ENCODE peak calls at places on chromosomes 7 and 10, in seven cellular contexts. D is CD4-positive, alpha-beta memory T cell; P is suprapubic skin; Z is GM23248; M is mammary epithelial cell; Q is GM06990; E is left ventricle myocardium inferior. O is an unnamed sample.
A peak's percentile ranks its signal among the peaks of the same experiment; 100 is the strongest.

GRCh38 chr7:102004229-102004628 is 186.8 kb downstream of the CUX1 start:
- DNase-seq in D (no peak), P (no peak), Z (no peak), M (no peak), Q (no peak), E (no peak), O (no peak)

GRCh38 chr10:104323721-104324686 is 14.3 kb downstream of the ITPRIP start:
- DNase-seq in D (no peak), P (no peak), Z (no peak), M (no peak), Q (no peak), E (no peak), O (no peak)

GRCh38 chr10:125629758-125630376 is 53.1 kb downstream of the TEX36 start:
- DNase-seq in D (no peak), P (no peak), Z (peak; percentile 46), M (peak; percentile 46), Q (no peak), E (no peak), O (no peak)

GRCh38 chr7:134639683-134640279 is 6.9 kb upstream of the BPGM start:
- DNase-seq in D (no peak), P (no peak), Z (no peak), M (no peak), Q (no peak), E (no peak), O (no peak)

GRCh38 chr10:70518695-70519094 is 40.1 kb downstream of the PALD1 start:
- DNase-seq in D (no peak), P (no peak), Z (peak; percentile 68), M (peak; percentile 62), Q (no peak), E (no peak), O (no peak)

GRCh38 chr7:81484266-81484665 is 285.6 kb downstream of the HGF start:
- DNase-seq in D (no peak), P (no peak), Z (peak; percentile 93), M (peak; percentile 16), Q (no peak), E (peak; percentile 37), O (no peak)

GRCh38 chr10:3415038-3415736 is 242.6 kb upstream of the PITRM1 start:
- DNase-seq in D (no peak), P (peak; percentile 75), Z (no peak), M (no peak), Q (no peak), E (no peak), O (no peak)

GRCh38 chr10:114083040-114083439 is 39.4 kb downstream of the ADRB1 start:
- DNase-seq in D (no peak), P (no peak), Z (no peak), M (no peak), Q (no peak), E (no peak), O (no peak)

GRCh38 chr10:64115471-64115870 is 594.3 kb downstream of the REEP3 start:
- DNase-seq in D (no peak), P (no peak), Z (no peak), M (no peak), Q (no peak), E (no peak), O (no peak)

GRCh38 chr7:148697950-148698396 is 730 bp upstream of the CUL1 start:
- DNase-seq in D (peak; percentile 25), P (no peak), Z (peak; percentile 38), M (no peak), Q (no peak), E (no peak), O (peak; percentile 13)

GRCh38 chr7:30751696-30752273 is at the start of gene INMT:
- DNase-seq in D (no peak), P (no peak), Z (peak; percentile 19), M (no peak), Q (no peak), E (peak; percentile 46), O (no peak)

GRCh38 chr10:4720463-4720862 is 105.5 kb upstream of the AKR1E2 start:
- DNase-seq in D (no peak), P (no peak), Z (no peak), M (no peak), Q (no peak), E (no peak), O (no peak)

GRCh38 chr10:113025487-113025886 is 75.4 kb downstream of the TCF7L2 start:
- DNase-seq in D (no peak), P (no peak), Z (no peak), M (no peak), Q (no peak), E (no peak), O (no peak)

DNA sequence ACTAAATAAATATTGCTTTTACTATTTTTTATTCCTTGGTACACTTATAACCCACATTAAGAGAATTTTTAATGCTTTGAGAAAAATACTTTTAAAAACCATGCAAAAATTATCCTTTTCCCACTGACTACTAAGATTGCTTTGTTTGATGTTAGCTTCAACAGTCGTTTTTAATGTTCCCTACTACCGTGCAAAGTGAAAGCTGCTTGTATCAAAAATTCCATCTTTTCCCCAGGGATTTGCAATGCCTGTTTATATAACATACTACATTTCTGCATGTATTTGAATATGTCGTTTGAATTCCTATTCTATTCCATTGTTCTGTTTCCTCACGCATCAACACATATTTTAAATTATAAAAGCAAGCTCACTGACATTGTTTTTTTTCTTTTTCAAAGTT is 54.4 kb downstream of the TFPI2 start:
- DNase-seq in D (no peak), P (no peak), Z (peak; percentile 20), M (no peak), Q (no peak), E (no peak), O (no peak)
- H3K27me3 ChIP-seq in D (no peaks in the 10 kb centered on the region), P (no peaks in the 10 kb centered on the region), Z (no peaks in the 10 kb centered on the region), M (peaks cover 13% of the 10 kb centered on the region), Q (no peaks in the 10 kb centered on the region), E (no peaks in the 10 kb centered on the region), O (no peaks in the 10 kb centered on the region)

GRCh38 chr10:95336702-95337101 is 45.9 kb upstream of the PDLIM1 start:
- DNase-seq in D (no peak), P (no peak), Z (no peak), M (no peak), Q (no peak), E (no peak), O (no peak)
- H3K27me3 ChIP-seq in D (no peaks in the 10 kb centered on the region), P (no peaks in the 10 kb centered on the region), Z (no peaks in the 10 kb centered on the region), M (no peaks in the 10 kb centered on the region), Q (no peaks in the 10 kb centered on the region), E (no peaks in the 10 kb centered on the region), O (no peaks in the 10 kb centered on the region)

DNA sequence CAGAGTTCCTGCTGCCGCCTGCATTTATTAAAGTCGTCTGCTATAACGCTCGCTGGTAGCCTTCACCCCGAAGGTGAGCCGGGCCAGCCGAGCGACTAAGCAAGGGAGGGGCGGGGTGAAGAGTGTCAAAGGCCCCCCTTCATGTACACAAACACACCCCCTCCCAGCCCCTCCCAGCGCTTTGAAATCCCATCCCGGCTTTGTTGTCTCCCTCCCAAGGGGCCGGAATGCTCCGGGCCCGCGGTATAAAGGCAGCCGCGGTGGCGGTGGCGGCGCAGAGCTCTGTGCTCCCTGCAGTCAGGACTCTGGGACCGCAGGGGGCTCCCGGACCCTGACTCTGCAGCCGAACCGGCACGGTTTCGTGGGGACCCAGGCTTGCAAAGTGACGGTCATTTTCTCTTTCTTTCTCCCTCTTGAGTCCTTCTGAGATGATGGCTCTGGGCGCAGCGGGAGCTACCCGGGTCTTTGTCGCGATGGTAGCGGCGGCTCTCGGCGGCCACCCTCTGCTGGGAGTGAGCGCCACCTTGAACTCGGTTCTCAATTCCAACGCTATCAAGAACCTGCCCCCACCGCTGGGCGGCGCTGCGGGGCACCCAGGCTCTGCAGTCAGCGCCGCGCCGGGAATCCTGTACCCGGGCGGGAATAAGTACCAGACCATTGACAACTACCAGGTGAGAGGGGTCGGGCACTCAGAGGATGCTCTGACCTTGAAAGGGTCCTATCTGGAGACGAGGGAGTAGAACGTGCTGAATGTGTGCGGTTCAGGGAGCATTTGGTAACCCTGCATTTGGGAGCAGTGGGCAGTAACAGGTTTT is at the start of gene DKK1:
- DNase-seq in D (no peak), P (peak; percentile 86), Z (peak; percentile 92), M (peak; percentile 87), Q (peak; percentile 23), E (peak; percentile 41), O (no peak)
- H3K27me3 ChIP-seq in D (no peaks in the 10 kb centered on the region), P (peaks cover 32% of the 10 kb centered on the region), Z (no peaks in the 10 kb centered on the region), M (no peaks in the 10 kb centered on the region), Q (peaks cover 6% of the 10 kb centered on the region), E (peaks cover 43% of the 10 kb centered on the region), O (peaks cover 45% of the 10 kb centered on the region)

GRCh38 chr10:121540773-121541395 is 57.4 kb downstream of the FGFR2 start:
- DNase-seq in D (no peak), P (no peak), Z (no peak), M (no peak), Q (no peak), E (no peak), O (no peak)
- H3K27me3 ChIP-seq in D (no peaks in the 10 kb centered on the region), P (no peaks in the 10 kb centered on the region), Z (no peaks in the 10 kb centered on the region), M (no peaks in the 10 kb centered on the region), Q (no peaks in the 10 kb centered on the region), E (peaks cover 10% of the 10 kb centered on the region), O (no peaks in the 10 kb centered on the region)

DNA sequence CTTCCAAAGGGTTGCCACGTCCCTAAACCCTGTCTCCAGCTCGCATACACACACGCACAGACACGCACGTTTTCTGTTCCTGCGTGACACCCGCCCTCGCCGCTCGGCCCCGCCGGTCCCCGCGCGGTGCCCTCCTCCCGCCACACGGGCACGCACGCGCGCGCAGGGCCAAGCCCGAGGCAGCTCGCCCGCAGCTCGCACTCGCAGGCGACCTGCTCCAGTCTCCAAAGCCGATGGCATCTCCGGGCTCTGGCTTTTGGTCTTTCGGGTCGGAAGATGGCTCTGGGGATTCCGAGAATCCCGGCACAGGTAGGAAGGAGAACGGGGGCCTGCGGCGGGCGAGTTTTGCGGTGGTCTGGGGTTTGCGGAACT is at the start of gene GAD2:
- DNase-seq in D (no peak), P (no peak), Z (no peak), M (no peak), Q (no peak), E (no peak), O (no peak)
- H3K27me3 ChIP-seq in D (peaks cover 47% of the 10 kb centered on the region), P (peaks cover 100% of the 10 kb centered on the region), Z (peaks cover 94% of the 10 kb centered on the region), M (peaks cover 47% of the 10 kb centered on the region), Q (peaks cover 7% of the 10 kb centered on the region), E (peaks cover 99% of the 10 kb centered on the region), O (peaks cover 98% of the 10 kb centered on the region)

GRCh38 chr7:26388256-26388655 is 96.6 kb downstream of the SNX10 start:
- DNase-seq in D (no peak), P (no peak), Z (no peak), M (no peak), Q (no peak), E (no peak), O (no peak)
- H3K27me3 ChIP-seq in D (peaks cover 6% of the 10 kb centered on the region), P (peaks cover 61% of the 10 kb centered on the region), Z (peaks cover 66% of the 10 kb centered on the region), M (peaks cover 8% of the 10 kb centered on the region), Q (no peaks in the 10 kb centered on the region), E (peaks cover 100% of the 10 kb centered on the region), O (peaks cover 16% of the 10 kb centered on the region)

GRCh38 chr10:71646051-71646450 is 73.5 kb downstream of the C10orf105 start:
- DNase-seq in D (no peak), P (no peak), Z (no peak), M (no peak), Q (no peak), E (no peak), O (no peak)
- H3K27me3 ChIP-seq in D (no peaks in the 10 kb centered on the region), P (no peaks in the 10 kb centered on the region), Z (peaks cover 28% of the 10 kb centered on the region), M (no peaks in the 10 kb centered on the region), Q (no peaks in the 10 kb centered on the region), E (peaks cover 13% of the 10 kb centered on the region), O (no peaks in the 10 kb centered on the region)

GRCh38 chr7:28861825-28862224 is 96.3 kb downstream of the TRIL start:
- DNase-seq in D (no peak), P (no peak), Z (no peak), M (no peak), Q (no peak), E (no peak), O (no peak)
- H3K27me3 ChIP-seq in D (no peaks in the 10 kb centered on the region), P (peaks cover 7% of the 10 kb centered on the region), Z (no peaks in the 10 kb centered on the region), M (peaks cover 2% of the 10 kb centered on the region), Q (peaks cover 1% of the 10 kb centered on the region), E (peaks cover 20% of the 10 kb centered on the region), O (peaks cover 9% of the 10 kb centered on the region)

GRCh38 chr10:78039743-78040142 is 6.1 kb downstream of the RPS24 start:
- DNase-seq in D (no peak), P (no peak), Z (no peak), M (no peak), Q (no peak), E (no peak), O (no peak)
- H3K27me3 ChIP-seq in D (no peaks in the 10 kb centered on the region), P (no peaks in the 10 kb centered on the region), Z (no peaks in the 10 kb centered on the region), M (no peaks in the 10 kb centered on the region), Q (no peaks in the 10 kb centered on the region), E (no peaks in the 10 kb centered on the region), O (no peaks in the 10 kb centered on the region)